ENCODE peak calls at places on chromosomes 3 and 15, in four cellular contexts. D is NT2/D1, G is HCT116, R is K562. J is an unnamed sample.

GRCh38 chr15:51907136-51907862 is 64.3 kb downstream of the LEO1 start:
- DNase-seq in G (peak; percentile 96), D (no peak), R (peak; percentile 29), J (peak; percentile 94)

GRCh38 chr15:33453761-33454160 is 143.0 kb downstream of the RYR3 start:
- DNase-seq in R (no peak), G (no peak), D (no peak), J (no peak)

GRCh38 chr15:83446904-83447708 is at the start of gene SH3GL3:
- DNase-seq in R (peak; percentile 84), G (peak; percentile 32), D (peak; percentile 79), J (no peak)

GRCh38 chr15:96416218-96416933 is 85.9 kb downstream of the NR2F2 start:
- DNase-seq in D (no peak), R (no peak), G (no peak), J (no peak)

GRCh38 chr3:32078085-32078634 is 28.3 kb upstream of the GPD1L start:
- DNase-seq in R (peak; percentile 0), G (no peak), D (no peak), J (no peak)

GRCh38 chr3:192835818-192836468 is 81.7 kb downstream of the MB21D2 start:
- DNase-seq in R (no peak), D (no peak), G (no peak), J (no peak)

GRCh38 chr3:14680115-14680514 is 5.2 kb downstream of the C3orf20 start:
- DNase-seq in G (no peak), R (no peak), D (no peak), J (no peak)

GRCh38 chr3:144931590-144931989 is 960.0 kb downstream of the DIPK2A start:
- DNase-seq in G (no peak), D (no peak), R (no peak), J (no peak)

GRCh38 chr3:170802164-170803151 is 67.5 kb downstream of the RPL22L1 start:
- DNase-seq in D (no peak), G (no peak), R (peak; percentile 32), J (no peak)

GRCh38 chr15:61195116-61196002 is 33.7 kb downstream of the RORA start:
- DNase-seq in G (peak; percentile 26), R (peak; percentile 53), D (no peak), J (peak; percentile 23)

GRCh38 chr3:31777887-31778286 is 203.2 kb downstream of the OSBPL10 start:
- DNase-seq in R (no peak), G (no peak), D (no peak), J (no peak)

GRCh38 chr3:107421170-107421792 is 44.0 kb downstream of the CCDC54 start:
- DNase-seq in G (peak; percentile 67), R (peak; percentile 6), D (no peak), J (peak; percentile 52)

GRCh38 chr15:43008150-43008549 is 87.6 kb upstream of the TTBK2 start:
- DNase-seq in R (no peak), G (no peak), D (no peak), J (no peak)

GRCh38 chr3:197339841-197340520 is 41.6 kb upstream of the DLG1 start:
- DNase-seq in D (no peak), R (no peak), G (no peak), J (peak; percentile 43)
- TF ChIP-seq ZNF274 in D (no peak), R (no peak), G (no peak), J (no peak)

GRCh38 chr15:75753145-75753544 is 40.5 kb upstream of the CSPG4 start:
- DNase-seq in D (no peak), G (no peak), R (no peak), J (no peak)

GRCh38 chr15:75751901-75752300 is 39.3 kb upstream of the CSPG4 start:
- DNase-seq in D (no peak), R (no peak), G (no peak), J (no peak)

GRCh38 chr15:75749820-75750219 is 37.2 kb upstream of the CSPG4 start:
- DNase-seq in G (no peak), R (no peak), D (no peak), J (no peak)

GRCh38 chr15:75751116-75751875 is 38.6 kb upstream of the CSPG4 start:
- DNase-seq in R (no peak), D (no peak), G (no peak), J (no peak)

GRCh38 chr15:75750261-75751050 is 37.8 kb upstream of the CSPG4 start:
- DNase-seq in G (no peak), D (no peak), R (no peak), J (no peak)
- TF ChIP-seq ZNF274 in G (no peak), D (no peak), R (no peak), J (no peak)

GRCh38 chr3:35772364-35773009 is 133.2 kb downstream of the ARPP21 start:
- DNase-seq in R (no peak), D (no peak), G (no peak), J (no peak)
- TF ChIP-seq ZNF274 in R (no peak), D (no peak), G (no peak), J (no peak)

GRCh38 chr3:175475765-175476164 is 616.6 kb downstream of the NAALADL2 start:
- DNase-seq in G (no peak), R (no peak), D (no peak), J (no peak)

GRCh38 chr3:175479175-175479574 is 620.0 kb downstream of the NAALADL2 start:
- DNase-seq in G (no peak), D (no peak), R (no peak), J (no peak)

GRCh38 chr3:175476489-175476888 is 617.4 kb downstream of the NAALADL2 start:
- DNase-seq in G (no peak), R (no peak), D (no peak), J (no peak)

GRCh38 chr3:175479800-175480199 is 620.7 kb downstream of the NAALADL2 start:
- DNase-seq in D (no peak), G (no peak), R (no peak), J (no peak)

GRCh38 chr3:175477651-175478224 is 618.6 kb downstream of the NAALADL2 start:
- DNase-seq in R (no peak), D (no peak), G (no peak), J (no peak)
- TF ChIP-seq ZNF274 in R (no peak), D (no peak), G (no peak), J (no peak)

GRCh38 chr15:77031376-77032050 is 36.6 kb downstream of the PSTPIP1 start:
- DNase-seq in D (no peak), G (no peak), R (no peak), J (peak; percentile 49)
- TF ChIP-seq ZNF274 in D (no peak), G (no peak), R (no peak), J (no peak)

GRCh38 chr15:72139667-72140066 is 21.5 kb downstream of the SENP8 start:
- DNase-seq in D (no peak), R (no peak), G (no peak), J (no peak)

GRCh38 chr15:72146221-72146620 is 28.0 kb downstream of the SENP8 start:
- DNase-seq in D (no peak), G (no peak), R (no peak), J (no peak)

GRCh38 chr15:72136170-72137051 is 18.2 kb downstream of the SENP8 start:
- DNase-seq in G (no peak), R (no peak), D (no peak), J (no peak)

GRCh38 chr15:72140088-72140487 is 21.9 kb downstream of the SENP8 start:
- DNase-seq in D (no peak), G (no peak), R (no peak), J (no peak)

DNA sequence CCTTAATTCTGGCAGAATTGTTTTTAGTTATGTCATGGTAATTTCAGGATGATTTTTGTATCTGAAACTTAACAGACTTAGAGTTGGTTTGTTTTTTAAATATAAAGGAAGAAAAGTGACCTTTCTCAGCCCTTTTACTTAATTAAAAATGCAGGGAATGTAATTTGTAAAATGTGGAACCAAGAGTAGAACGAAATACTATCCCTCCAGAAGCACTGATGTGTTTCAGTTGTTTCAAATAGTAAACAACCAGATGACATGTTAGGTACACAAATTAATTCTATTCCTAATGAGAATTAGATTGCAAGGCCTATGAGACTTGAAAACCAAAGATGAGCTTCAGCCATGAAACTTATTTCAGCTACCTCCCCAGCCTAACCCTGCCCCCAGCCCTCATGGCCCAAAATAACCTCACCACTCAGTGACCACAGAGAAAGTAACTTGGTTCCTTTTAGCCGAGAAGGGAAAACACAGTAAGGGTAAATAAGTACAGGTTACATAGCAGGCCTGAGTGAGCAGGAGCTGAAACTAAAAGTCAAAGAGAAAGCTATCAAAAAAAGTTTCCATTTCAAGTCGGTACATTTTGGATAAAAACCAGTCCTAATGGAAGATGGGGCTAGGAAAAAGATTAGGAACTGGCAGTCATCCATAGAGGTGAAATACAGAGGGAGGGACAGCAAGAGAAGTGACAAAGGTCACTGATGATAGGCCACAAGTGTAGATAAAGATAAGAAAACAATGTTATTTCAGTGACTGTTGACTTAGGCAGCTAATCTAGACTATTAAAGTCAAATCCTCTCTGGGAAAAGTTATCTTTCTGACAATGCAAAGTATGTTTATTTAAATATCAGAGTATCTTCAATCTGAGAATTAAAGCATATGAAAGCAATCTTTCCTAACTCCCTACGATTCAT is 23.2 kb downstream of the SENP8 start:
- DNase-seq in R (no peak), G (no peak), D (no peak), J (peak; percentile 33)
- TF ChIP-seq ZNF274 in R (no peak), G (no peak), D (no peak), J (no peak)

GRCh38 chr3:147373301-147373700 is 33.0 kb downstream of the ZIC4 start:
- DNase-seq in D (no peak), R (no peak), G (no peak), J (no peak)
- TF ChIP-seq ZNF274 in D (no peak), R (no peak), G (no peak), J (no peak)